ENCODE peak calls at places on chromosome 9, in nine cellular contexts. H is right cardiac atrium; B is heart right ventricle; M is HCT116; D is right lobe of liver; X is gastrocnemius medialis; C is heart left ventricle; V is CD8-positive, alpha-beta T cell; K is PC-3. J is an unnamed sample. For H3K4me1, the result is how much of the 10 kb centered on the place peaks cover.

GRCh38 chr9:132078369-132079356 is 1.0 kb downstream of the MED27 start:
- ATAC-seq in K (peak), B (no peak), D (peak), M (peak), H (no peak), V (no peak), X (peak), C (peak), J (no peak)

GRCh38 chr9:14888272-14888671 is 22.0 kb downstream of the FREM1 start:
- ATAC-seq in B (no peak), V (no peak), X (no peak), C (no peak), K (no peak), M (no peak), D (no peak), H (no peak), J (no peak)

GRCh38 chr9:93475856-93476255 is 22.5 kb upstream of the FAM120AOS start:
- ATAC-seq in M (no peak), X (no peak), D (no peak), C (no peak), K (no peak), V (no peak), B (no peak), H (no peak), J (no peak)

GRCh38 chr9:108815156-108815555 is 40.6 kb downstream of the ACTL7B start:
- ATAC-seq in D (no peak), X (no peak), C (no peak), B (no peak), K (peak), H (no peak), V (no peak), M (peak), J (no peak)

GRCh38 chr9:947985-948384 is 28.5 kb upstream of the DMRT3 start:
- ATAC-seq in H (no peak), C (no peak), X (no peak), D (no peak), M (no peak), B (no peak), V (no peak), K (no peak), J (no peak)

GRCh38 chr9:5442400-5443011 is 4.8 kb upstream of the PLGRKT start:
- ATAC-seq in H (no peak), V (no peak), M (peak), D (peak), C (peak), K (peak), X (peak), B (no peak), J (no peak)

GRCh38 chr9:110802416-110803035 is 133.9 kb downstream of the MUSK start:
- ATAC-seq in M (no peak), K (peak), D (peak), H (peak), B (no peak), C (peak), V (no peak), X (no peak), J (peak)

GRCh38 chr9:81380504-81380903 is 308.8 kb downstream of the TLE1 start:
- ATAC-seq in H (no peak), B (no peak), D (no peak), X (no peak), K (no peak), C (no peak), M (no peak), V (no peak), J (no peak)

GRCh38 chr9:92140754-92141143 is 25.5 kb upstream of the SPTLC1 start:
- ATAC-seq in K (no peak), B (no peak), V (no peak), D (no peak), H (no peak), C (no peak), X (peak), M (no peak), J (no peak)

GRCh38 chr9:92660266-92660665 is 9.7 kb downstream of the IPPK start:
- ATAC-seq in C (no peak), B (no peak), D (no peak), K (no peak), V (no peak), M (no peak), X (no peak), H (no peak), J (no peak)

GRCh38 chr9:19430201-19430760 is 21.5 kb downstream of the ACER2 start:
- ATAC-seq in C (no peak), K (no peak), V (no peak), X (no peak), B (no peak), H (no peak), D (no peak), M (no peak), J (no peak)

GRCh38 chr9:89790542-89791109 is 185.8 kb downstream of the GADD45G start:
- ATAC-seq in X (no peak), K (no peak), M (no peak), H (no peak), D (peak), C (no peak), B (no peak), V (no peak), J (no peak)

GRCh38 chr9:134589748-134590147 is 51.9 kb upstream of the COL5A1 start:
- ATAC-seq in H (no peak), C (no peak), X (no peak), B (no peak), K (no peak), V (no peak), M (no peak), D (no peak), J (no peak)

GRCh38 chr9:88949425-88949824 is 41.8 kb upstream of the S1PR3 start:
- ATAC-seq in X (no peak), B (peak), V (no peak), D (peak), M (no peak), K (no peak), H (peak), C (peak), J (peak)

GRCh38 chr9:124478014-124478753 is 27.9 kb downstream of the ADGRD2 start:
- ATAC-seq in K (no peak), B (no peak), H (no peak), X (no peak), D (no peak), M (no peak), V (no peak), C (no peak), J (no peak)

GRCh38 chr9:115923410-115923809 is 230.2 kb upstream of the PAPPA start:
- ATAC-seq in V (no peak), K (no peak), X (no peak), M (no peak), B (no peak), C (peak), H (no peak), D (no peak), J (no peak)

GRCh38 chr9:135850737-135851136 is 56.6 kb downstream of the CAMSAP1 start:
- ATAC-seq in V (no peak), D (no peak), C (no peak), B (no peak), K (peak), X (no peak), M (no peak), H (no peak), J (no peak)

GRCh38 chr9:124145903-124146575 is 111.7 kb upstream of the NEK6 start:
- ATAC-seq in C (no peak), H (no peak), M (no peak), X (no peak), B (no peak), K (no peak), V (no peak), D (no peak), J (no peak)

GRCh38 chr9:108775901-108776306 is 79.9 kb downstream of the ACTL7B start:
- ATAC-seq in M (no peak), V (no peak), X (no peak), D (no peak), C (peak), K (no peak), B (peak), H (peak), J (no peak)

GRCh38 chr9:74322661-74323314 is 174.3 kb upstream of the RORB start:
- ATAC-seq in V (peak), D (peak), H (no peak), C (no peak), K (no peak), X (no peak), M (no peak), B (no peak), J (no peak)

GRCh38 chr9:129888085-129888808 is 53.0 kb downstream of the USP20 start:
- ATAC-seq in D (no peak), H (no peak), B (peak), K (no peak), C (no peak), M (no peak), X (no peak), V (peak), J (no peak)

GRCh38 chr9:23746317-23746716 is 79.7 kb downstream of the ELAVL2 start:
- ATAC-seq in K (no peak), C (no peak), D (no peak), X (no peak), H (no peak), M (no peak), V (no peak), B (no peak), J (no peak)

GRCh38 chr9:107983191-107983603 is 493.6 kb upstream of the KLF4 start:
- ATAC-seq in C (peak), K (no peak), M (no peak), D (no peak), H (peak), B (no peak), X (no peak), V (no peak), J (peak)

GRCh38 chr9:27394154-27394825 is 97.3 kb upstream of the EQTN start:
- ATAC-seq in X (no peak), D (peak), C (peak), B (peak), K (peak), M (no peak), H (peak), V (no peak), J (peak)

GRCh38 chr9:92989561-92989960 is 42.2 kb downstream of the FGD3 start:
- ATAC-seq in M (no peak), H (no peak), K (no peak), C (no peak), B (no peak), V (peak), X (no peak), D (no peak), J (no peak)

GRCh38 chr9:23663125-23663524 is 162.9 kb downstream of the ELAVL2 start:
- ATAC-seq in H (no peak), B (no peak), C (no peak), X (no peak), M (no peak), K (no peak), V (no peak), D (no peak), J (no peak)

GRCh38 chr9:125472926-125473701 is 211.5 kb downstream of the GAPVD1 start:
- ATAC-seq in C (peak), V (no peak), X (no peak), K (peak), M (no peak), H (peak), D (peak), B (peak), J (peak)

GRCh38 chr9:92513349-92513748 is 22.4 kb downstream of the ECM2 start:
- ATAC-seq in D (no peak), M (no peak), K (no peak), B (no peak), X (no peak), V (no peak), H (no peak), C (no peak), J (no peak)

GRCh38 chr9:88414298-88414697 is 26.1 kb downstream of the SPIN1 start:
- ATAC-seq in H (no peak), K (no peak), V (no peak), M (no peak), C (no peak), X (no peak), B (no peak), D (no peak), J (no peak)

GRCh38 chr9:38434365-38434764 is 10.1 kb upstream of the IGFBPL1 start:
- ATAC-seq in M (no peak), D (no peak), V (no peak), C (no peak), B (no peak), K (no peak), X (no peak), H (no peak), J (no peak)

GRCh38 chr9:4508907-4509589 is 18.8 kb downstream of the SLC1A1 start:
- ATAC-seq in C (no peak), K (no peak), M (no peak), D (peak), B (no peak), X (no peak), V (no peak), H (no peak), J (no peak)

GRCh38 chr9:3525836-3526165 is at the start of gene RFX3:
- ATAC-seq in D (peak), V (peak), B (peak), X (peak), H (peak), M (peak), C (peak), K (peak), J (peak)

GRCh38 chr9:13786131-13786530 is 506.6 kb upstream of the MPDZ start:
- ATAC-seq in B (no peak), X (no peak), K (no peak), V (no peak), D (no peak), M (no peak), C (peak), H (peak), J (no peak)

GRCh38 chr9:132670816-132671371 is 630 bp downstream of the GTF3C4 start:
- ATAC-seq in M (peak), K (no peak), C (no peak), B (no peak), V (peak), D (peak), X (peak), H (no peak), J (no peak)

GRCh38 chr9:125427556-125427955 is 165.9 kb downstream of the GAPVD1 start:
- ATAC-seq in X (no peak), V (no peak), C (no peak), H (no peak), K (no peak), B (no peak), D (no peak), M (peak), J (no peak)

GRCh38 chr9:95379630-95380029 is 62.1 kb upstream of the FANCC start:
- ATAC-seq in V (no peak), K (no peak), H (no peak), D (peak), C (no peak), X (no peak), M (no peak), B (no peak), J (no peak)

GRCh38 chr9:130022566-130023146 is 20.3 kb downstream of the FNBP1 start:
- ATAC-seq in X (no peak), H (no peak), C (no peak), M (no peak), V (no peak), D (no peak), B (no peak), K (no peak), J (no peak)

GRCh38 chr9:113388833-113389232 is 12.0 kb upstream of the HDHD3 start:
- ATAC-seq in K (no peak), C (no peak), V (no peak), B (no peak), D (peak), M (no peak), H (no peak), X (no peak), J (no peak)

GRCh38 chr9:98248737-98249474 is 6.5 kb downstream of the TBC1D2 start:
- ATAC-seq in V (no peak), H (peak), X (peak), D (peak), M (no peak), K (peak), C (peak), B (no peak), J (peak)

GRCh38 chr9:137165250-137165836 is 4.5 kb downstream of the LRRC26 start:
- ATAC-seq in X (no peak), D (no peak), H (no peak), M (no peak), B (no peak), V (no peak), C (no peak), K (no peak), J (no peak)
- H3K4me1 ChIP-seq in X (under half), D (under half), H (under half), M (under half), B (under half), V (under half), C (under half), K (under half), J (under half)

DNA sequence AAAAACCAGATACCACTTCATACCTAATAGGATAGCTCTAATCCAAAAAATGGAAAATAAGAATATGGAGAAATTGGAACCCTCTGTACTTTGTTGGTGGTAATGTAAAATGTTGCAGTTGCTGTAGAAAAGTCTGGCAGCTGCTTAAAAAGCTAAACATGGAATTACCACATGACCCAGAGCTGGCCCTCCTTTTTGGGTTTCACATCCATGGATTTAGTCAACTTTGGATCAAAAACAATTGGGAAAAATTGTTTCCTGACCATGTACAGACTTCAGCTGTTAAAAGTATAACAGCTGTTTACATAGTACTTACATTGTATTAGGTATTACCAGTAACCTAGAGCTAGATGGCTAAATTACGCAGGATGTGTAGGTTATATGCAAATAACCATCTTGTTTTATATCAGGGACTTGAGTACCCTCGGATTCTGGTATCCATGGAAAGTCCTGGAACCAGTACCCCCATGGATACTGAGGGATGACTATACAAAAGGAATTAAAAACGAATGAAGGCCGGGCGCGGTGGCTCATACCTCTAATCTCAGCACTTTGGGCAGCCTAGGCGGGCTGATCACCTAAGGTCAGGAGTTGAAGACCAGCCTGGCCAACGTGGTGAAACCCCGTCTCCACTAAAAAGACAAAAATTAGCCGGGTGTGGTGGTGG is 15.9 kb downstream of the DNAJA1 start:
- ATAC-seq in B (no peak), M (no peak), V (no peak), K (no peak), D (no peak), H (no peak), X (no peak), C (no peak), J (no peak)
- H3K4me1 ChIP-seq in B (under half), M (under half), V (under half), K (under half), D (under half), H (under half), X (under half), C (under half), J (under half)

GRCh38 chr9:126842220-126842842 is 18.1 kb upstream of the ZBTB34 start:
- ATAC-seq in X (peak), D (no peak), V (no peak), H (no peak), B (no peak), M (no peak), C (no peak), K (no peak), J (no peak)

GRCh38 chr9:126839301-126839700 is 21.1 kb upstream of the ZBTB34 start:
- ATAC-seq in X (no peak), H (no peak), C (no peak), M (no peak), B (no peak), V (no peak), K (no peak), D (no peak), J (no peak)

GRCh38 chr9:126844085-126844484 is 16.4 kb upstream of the ZBTB34 start:
- ATAC-seq in X (no peak), V (no peak), H (no peak), K (peak), D (peak), C (peak), B (no peak), M (peak), J (no peak)

GRCh38 chr9:126847051-126847450 is 13.4 kb upstream of the ZBTB34 start:
- ATAC-seq in X (no peak), K (no peak), H (no peak), V (no peak), M (no peak), C (no peak), D (no peak), B (no peak), J (no peak)

GRCh38 chr9:126842977-126843799 is 17.3 kb upstream of the ZBTB34 start:
- ATAC-seq in C (peak), M (no peak), D (peak), H (peak), V (no peak), B (no peak), K (no peak), X (peak), J (no peak)
- H3K4me1 ChIP-seq in C (under half), M (under half), D (under half), H (under half), V (under half), B (under half), K (under half), X (under half), J (under half)

DNA sequence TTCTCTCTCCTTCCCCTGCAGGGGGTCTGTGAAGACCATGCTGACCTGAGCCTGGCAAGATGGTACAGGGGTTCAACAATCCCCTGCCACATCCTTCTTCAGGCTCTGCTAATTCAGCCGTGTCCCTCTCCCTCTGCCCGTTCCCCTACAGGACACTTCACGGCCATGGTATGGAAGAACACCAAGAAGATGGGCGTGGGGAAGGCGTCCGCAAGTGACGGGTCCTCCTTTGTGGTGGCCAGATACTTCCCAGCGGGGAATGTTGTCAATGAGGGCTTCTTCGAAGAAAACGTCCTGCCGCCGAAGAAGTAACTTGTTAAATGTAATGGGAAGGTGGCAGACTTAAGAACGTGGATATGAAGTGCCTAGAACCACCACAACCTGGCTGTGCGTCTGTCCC is 7.0 kb upstream of the CCIN start:
- ATAC-seq in K (no peak), B (no peak), M (no peak), X (no peak), H (no peak), D (no peak), C (no peak), V (no peak), J (no peak)
- H3K4me1 ChIP-seq in K (under half), B (half or more), M (under half), X (under half), H (under half), D (under half), C (under half), V (under half), J (half or more)

J was measured in gastroesophageal sphincter.